ENCODE peak calls at places on chromosomes 13 and 19, in nine cellular contexts. T is IMR-90, V is ascending aorta, D is heart left ventricle, F is esophagus muscularis mucosa, Q is uterus, O is left lung, B is stomach, E is tibial nerve. U is an unnamed sample.
A peak's percentile ranks its signal among the peaks of the same experiment; 100 is the strongest.

GRCh38 chr19:13484141-13484540 is 22.1 kb downstream of the CACNA1A start:
- DNase-seq in T (peak; percentile 22), V (no peak), D (no peak), F (no peak), Q (no peak), O (no peak), B (no peak), E (no peak), U (no peak)

GRCh38 chr19:42226886-42227285 is 6.8 kb downstream of the ZNF526 start:
- DNase-seq in T (peak; percentile 50), V (no peak), D (no peak), F (no peak), Q (no peak), O (no peak), B (no peak), E (no peak), U (no peak)

GRCh38 chr19:55169136-55169535 is 2.7 kb upstream of the DNAAF3 start:
- DNase-seq in T (no peak), V (no peak), D (no peak), F (no peak), Q (no peak), O (no peak), B (no peak), E (no peak), U (no peak)

GRCh38 chr19:38204728-38205127 is 19.3 kb downstream of the DPF1 start:
- DNase-seq in T (no peak), V (no peak), D (no peak), F (no peak), Q (no peak), O (no peak), B (no peak), E (no peak), U (no peak)

GRCh38 chr13:51961493-51962403 is 49.5 kb downstream of the ATP7B start:
- DNase-seq in T (no peak), V (no peak), D (no peak), F (no peak), Q (no peak), O (no peak), B (no peak), E (no peak), U (no peak)

GRCh38 chr13:113862766-113863510 is 938 bp downstream of the GAS6 start:
- DNase-seq in T (no peak), V (no peak), D (peak; percentile 81), F (no peak), Q (peak; percentile 59), O (peak; percentile 86), B (peak; percentile 77), E (no peak), U (no peak)

GRCh38 chr19:44677019-44677809 is 5.9 kb downstream of the CEACAM19 start:
- DNase-seq in T (peak; percentile 70), V (no peak), D (no peak), F (no peak), Q (no peak), O (no peak), B (no peak), E (no peak), U (no peak)

GRCh38 chr19:11821474-11821873 is 7.4 kb downstream of the ZNF440 start:
- DNase-seq in T (peak; percentile 53), V (no peak), D (no peak), F (no peak), Q (no peak), O (no peak), B (no peak), E (no peak), U (no peak)

GRCh38 chr13:74191036-74191809 is 57.0 kb upstream of the KLF12 start:
- DNase-seq in T (peak; percentile 32), V (no peak), D (no peak), F (no peak), Q (no peak), O (no peak), B (no peak), E (no peak), U (no peak)

GRCh38 chr13:77184455-77184854 is 142.4 kb downstream of the MYCBP2 start:
- DNase-seq in T (no peak), V (no peak), D (no peak), F (no peak), Q (no peak), O (no peak), B (no peak), E (no peak), U (no peak)

GRCh38 chr19:19338082-19338481 is 17.5 kb downstream of the MAU2 start:
- DNase-seq in T (peak; percentile 19), V (no peak), D (no peak), F (no peak), Q (no peak), O (no peak), B (no peak), E (no peak), U (no peak)

GRCh38 chr19:35112995-35113693 is 2.5 kb upstream of the FXYD3 start:
- DNase-seq in T (no peak), V (no peak), D (no peak), F (no peak), Q (no peak), O (no peak), B (no peak), E (no peak), U (no peak)

GRCh38 chr13:74573654-74574053 is 439.4 kb upstream of the KLF12 start:
- DNase-seq in T (no peak), V (no peak), D (no peak), F (no peak), Q (no peak), O (no peak), B (no peak), E (no peak), U (no peak)

GRCh38 chr19:27750697-27751391 is 1462.1 kb downstream of the UQCRFS1 start:
- DNase-seq in T (no peak), V (no peak), D (no peak), F (peak; percentile 62), Q (no peak), O (no peak), B (peak; percentile 13), E (no peak), U (no peak)

GRCh38 chr19:54069482-54069881 is 5.8 kb upstream of the VSTM1 start:
- DNase-seq in T (no peak), V (no peak), D (no peak), F (no peak), Q (no peak), O (no peak), B (no peak), E (no peak), U (no peak)
- TF ChIP-seq CTCF in T (no peak), V (no peak), D (no peak), F (no peak), Q (no peak), O (no peak), B (no peak), E (no peak), U (no peak)

DNA sequence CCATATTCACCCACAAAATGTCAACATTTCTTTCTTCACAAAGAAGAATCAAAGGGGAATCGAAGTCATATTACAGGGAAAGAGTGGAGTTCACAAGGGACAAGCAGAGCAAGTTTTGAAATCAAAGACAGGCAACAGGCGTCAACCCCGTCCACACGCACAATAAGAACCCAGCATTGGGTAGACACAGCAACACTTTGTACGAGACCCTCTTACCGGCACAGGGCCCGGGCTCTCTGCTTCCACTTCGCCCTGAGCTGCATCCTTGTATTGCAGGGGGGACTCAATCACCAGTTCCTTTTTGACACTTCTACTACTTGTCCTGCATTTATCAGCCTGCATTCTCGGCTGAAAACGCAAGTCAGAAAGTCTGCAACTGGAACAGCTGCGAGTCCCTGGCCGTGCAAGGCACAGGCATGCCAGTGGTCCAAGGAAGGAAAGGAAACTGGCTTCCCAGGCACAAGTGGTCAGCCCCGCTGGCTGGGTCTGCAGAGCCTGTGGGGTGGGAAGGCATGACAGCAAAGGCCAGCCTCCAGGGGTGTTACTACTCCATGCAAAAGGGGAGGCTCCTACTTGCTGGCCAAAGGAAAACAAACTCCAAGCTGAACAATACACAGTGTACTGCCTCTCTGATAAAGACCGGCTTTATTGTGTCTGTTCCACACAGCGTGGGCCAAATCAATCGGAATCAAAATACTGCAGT is at the start of gene DOCK9:
- DNase-seq in T (peak; percentile 65), V (no peak), D (peak; percentile 75), F (no peak), Q (peak; percentile 39), O (peak; percentile 74), B (peak; percentile 60), E (peak; percentile 44), U (no peak)
- H3K27ac ChIP-seq in T (no peak within 1 kb of the TSS), V (peak within 1 kb of the TSS; percentile 30), D (peak within 1 kb of the TSS; percentile 50), F (peak within 1 kb of the TSS; percentile 70), Q (peak within 1 kb of the TSS; percentile 77), O (peak within 1 kb of the TSS; percentile 72), B (peak within 1 kb of the TSS; percentile 59), E (peak within 1 kb of the TSS; percentile 85), U (peak within 1 kb of the TSS; percentile 69)

GRCh38 chr13:85816413-85816812 is 17.2 kb upstream of the SLITRK6 start:
- DNase-seq in T (no peak), V (no peak), D (no peak), F (no peak), Q (no peak), O (no peak), B (no peak), E (no peak), U (no peak)
- TF ChIP-seq CTCF in T (peak; percentile 25), V (no peak), D (no peak), F (no peak), Q (no peak), O (no peak), B (no peak), E (no peak), U (no peak)

GRCh38 chr19:40609561-40610395 is 8.6 kb downstream of the LTBP4 start:
- DNase-seq in T (no peak), V (peak; percentile 44), D (peak; percentile 90), F (peak; percentile 98), Q (peak; percentile 75), O (peak; percentile 97), B (peak; percentile 96), E (peak; percentile 91), U (peak; percentile 76)

GRCh38 chr19:40611096-40611495 is 9.9 kb downstream of the LTBP4 start:
- DNase-seq in T (no peak), V (no peak), D (no peak), F (no peak), Q (no peak), O (peak; percentile 86), B (peak; percentile 52), E (no peak), U (no peak)

GRCh38 chr19:40608957-40609356 is 7.8 kb downstream of the LTBP4 start:
- DNase-seq in T (no peak), V (no peak), D (no peak), F (no peak), Q (no peak), O (no peak), B (no peak), E (no peak), U (no peak)

GRCh38 chr19:40611900-40612698 is 10.9 kb downstream of the LTBP4 start:
- DNase-seq in T (no peak), V (no peak), D (no peak), F (no peak), Q (no peak), O (peak; percentile 68), B (no peak), E (no peak), U (no peak)

DNA sequence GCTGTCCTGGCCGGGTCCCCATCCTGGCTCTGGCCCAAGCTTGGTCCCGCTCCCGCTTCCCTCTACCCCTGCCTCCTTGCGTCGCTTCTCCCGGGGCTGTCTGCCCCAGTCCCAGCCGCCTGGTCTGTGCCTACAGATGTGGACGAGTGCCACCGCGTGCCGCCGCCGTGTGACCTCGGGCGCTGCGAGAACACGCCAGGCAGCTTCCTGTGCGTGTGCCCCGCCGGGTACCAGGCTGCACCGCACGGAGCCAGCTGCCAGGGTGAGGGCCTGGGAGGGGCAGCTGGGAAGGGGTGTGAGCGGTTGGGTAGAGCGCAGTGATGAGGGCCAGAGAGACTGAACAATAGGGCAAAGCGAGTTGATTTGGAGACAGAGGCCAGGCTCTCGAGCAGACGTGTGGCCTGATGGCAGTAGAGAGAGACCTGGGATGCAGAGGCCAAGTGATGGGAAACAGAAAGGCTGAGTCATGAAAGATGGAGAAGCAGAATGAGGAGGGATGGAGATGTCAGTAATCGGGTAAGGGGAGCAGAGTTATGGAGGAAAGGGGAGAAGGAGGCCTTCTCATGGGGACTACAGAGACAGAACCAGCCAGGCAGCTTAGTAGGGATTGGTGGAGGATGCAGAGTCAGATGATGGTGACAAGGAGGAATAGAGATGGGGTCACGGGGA is 9.4 kb downstream of the LTBP4 start:
- DNase-seq in T (no peak), V (no peak), D (peak; percentile 75), F (no peak), Q (no peak), O (peak; percentile 87), B (peak; percentile 77), E (no peak), U (no peak)
- H3K27ac ChIP-seq in T (no peak overlapping the region), V (peak overlapping the region; percentile 79), D (peak overlapping the region; percentile 87), F (peak overlapping the region; percentile 59), Q (peak overlapping the region; percentile 71), O (peak overlapping the region; percentile 74), B (peak overlapping the region; percentile 91), E (peak overlapping the region; percentile 95), U (peak overlapping the region; percentile 97)